ENCODE peak calls at places on chromosomes 7 and 10, in four cellular contexts. One of them, this sample, is unnamed.

GRCh38 chr10:34954142-34954541 is 136.0 kb downstream of the CUL2 start:
- DNase-seq in AG04450: no peak
- DNase-seq in activated CD4-positive, alpha-beta T cell treated with anti-CD3 and anti-CD28 coated beads for 36 hours: no peak
- DNase-seq in activated T-cell treated with anti-CD3 and anti-CD28 coated beads, Interleukin-2, amount 50 U/mL, for 1 hour: no peak
- DNase-seq in this sample: no peak

GRCh38 chr7:129169171-129169643 is 19.2 kb upstream of the SMO start:
- DNase-seq in activated T-cell treated with anti-CD3 and anti-CD28 coated beads, Interleukin-2, amount 50 U/mL, for 1 hour: peak; percentile 46
- DNase-seq in AG04450: no peak
- DNase-seq in activated CD4-positive, alpha-beta T cell treated with anti-CD3 and anti-CD28 coated beads for 36 hours: peak; percentile 55
- DNase-seq in this sample: peak; percentile 58

GRCh38 chr7:149828357-149829309 is 9.5 kb upstream of the ZNF862 start:
- DNase-seq in activated CD4-positive, alpha-beta T cell treated with anti-CD3 and anti-CD28 coated beads for 36 hours: no peak
- DNase-seq in activated T-cell treated with anti-CD3 and anti-CD28 coated beads, Interleukin-2, amount 50 U/mL, for 1 hour: no peak
- DNase-seq in AG04450: no peak
- DNase-seq in this sample: no peak

GRCh38 chr7:140810830-140811556 is 113.7 kb downstream of the BRAF start:
- DNase-seq in AG04450: peak; percentile 36
- DNase-seq in activated CD4-positive, alpha-beta T cell treated with anti-CD3 and anti-CD28 coated beads for 36 hours: peak; percentile 68
- DNase-seq in activated T-cell treated with anti-CD3 and anti-CD28 coated beads, Interleukin-2, amount 50 U/mL, for 1 hour: peak; percentile 56
- DNase-seq in this sample: peak; percentile 72

GRCh38 chr7:150969483-150969874 is 8.6 kb downstream of the KCNH2 start:
- DNase-seq in AG04450: no peak
- DNase-seq in activated CD4-positive, alpha-beta T cell treated with anti-CD3 and anti-CD28 coated beads for 36 hours: no peak
- DNase-seq in activated T-cell treated with anti-CD3 and anti-CD28 coated beads, Interleukin-2, amount 50 U/mL, for 1 hour: no peak
- DNase-seq in this sample: no peak

GRCh38 chr7:159086301-159086925 is 58.3 kb downstream of the VIPR2 start:
- DNase-seq in activated T-cell treated with anti-CD3 and anti-CD28 coated beads, Interleukin-2, amount 50 U/mL, for 1 hour: peak; percentile 5
- DNase-seq in AG04450: no peak
- DNase-seq in activated CD4-positive, alpha-beta T cell treated with anti-CD3 and anti-CD28 coated beads for 36 hours: no peak
- DNase-seq in this sample: no peak

GRCh38 chr7:77482015-77482414 is 55.1 kb upstream of the PTPN12 start:
- DNase-seq in activated CD4-positive, alpha-beta T cell treated with anti-CD3 and anti-CD28 coated beads for 36 hours: no peak
- DNase-seq in AG04450: no peak
- DNase-seq in activated T-cell treated with anti-CD3 and anti-CD28 coated beads, Interleukin-2, amount 50 U/mL, for 1 hour: no peak
- DNase-seq in this sample: no peak

GRCh38 chr10:2885276-2885955 is 181.9 kb upstream of the PFKP start:
- DNase-seq in activated T-cell treated with anti-CD3 and anti-CD28 coated beads, Interleukin-2, amount 50 U/mL, for 1 hour: no peak
- DNase-seq in activated CD4-positive, alpha-beta T cell treated with anti-CD3 and anti-CD28 coated beads for 36 hours: no peak
- DNase-seq in AG04450: no peak
- DNase-seq in this sample: no peak

GRCh38 chr7:46764100-46764941 is 817.6 kb downstream of the TNS3 start:
- DNase-seq in activated CD4-positive, alpha-beta T cell treated with anti-CD3 and anti-CD28 coated beads for 36 hours: no peak
- DNase-seq in activated T-cell treated with anti-CD3 and anti-CD28 coated beads, Interleukin-2, amount 50 U/mL, for 1 hour: no peak
- DNase-seq in AG04450: peak; percentile 82
- DNase-seq in this sample: no peak

GRCh38 chr10:51892965-51893658 is 193.7 kb upstream of the CSTF2T start:
- DNase-seq in activated CD4-positive, alpha-beta T cell treated with anti-CD3 and anti-CD28 coated beads for 36 hours: peak; percentile 28
- DNase-seq in activated T-cell treated with anti-CD3 and anti-CD28 coated beads, Interleukin-2, amount 50 U/mL, for 1 hour: no peak
- DNase-seq in AG04450: no peak
- DNase-seq in this sample: peak; percentile 12

GRCh38 chr7:19122018-19122588 is 4.7 kb upstream of the TWIST1 start:
- DNase-seq in AG04450: no peak
- DNase-seq in activated CD4-positive, alpha-beta T cell treated with anti-CD3 and anti-CD28 coated beads for 36 hours: no peak
- DNase-seq in activated T-cell treated with anti-CD3 and anti-CD28 coated beads, Interleukin-2, amount 50 U/mL, for 1 hour: no peak
- DNase-seq in this sample: no peak

GRCh38 chr7:153185936-153186335 is 426.4 kb downstream of the ACTR3B start:
- DNase-seq in activated T-cell treated with anti-CD3 and anti-CD28 coated beads, Interleukin-2, amount 50 U/mL, for 1 hour: no peak
- DNase-seq in AG04450: no peak
- DNase-seq in activated CD4-positive, alpha-beta T cell treated with anti-CD3 and anti-CD28 coated beads for 36 hours: no peak
- DNase-seq in this sample: no peak

GRCh38 chr7:124550036-124550435 is 215.6 kb downstream of the GPR37 start:
- DNase-seq in activated T-cell treated with anti-CD3 and anti-CD28 coated beads, Interleukin-2, amount 50 U/mL, for 1 hour: no peak
- DNase-seq in activated CD4-positive, alpha-beta T cell treated with anti-CD3 and anti-CD28 coated beads for 36 hours: no peak
- DNase-seq in AG04450: no peak
- DNase-seq in this sample: no peak

GRCh38 chr7:70040971-70041766 is 442.9 kb downstream of the AUTS2 start:
- DNase-seq in activated T-cell treated with anti-CD3 and anti-CD28 coated beads, Interleukin-2, amount 50 U/mL, for 1 hour: no peak
- DNase-seq in AG04450: no peak
- DNase-seq in activated CD4-positive, alpha-beta T cell treated with anti-CD3 and anti-CD28 coated beads for 36 hours: no peak
- DNase-seq in this sample: no peak

GRCh38 chr10:15436696-15437095 is 65.6 kb upstream of the FAM171A1 start:
- DNase-seq in activated T-cell treated with anti-CD3 and anti-CD28 coated beads, Interleukin-2, amount 50 U/mL, for 1 hour: no peak
- DNase-seq in activated CD4-positive, alpha-beta T cell treated with anti-CD3 and anti-CD28 coated beads for 36 hours: no peak
- DNase-seq in AG04450: no peak
- DNase-seq in this sample: no peak